ENCODE peak calls at places on chromosomes 11 and 22, in seven cellular contexts. One of them, this sample, is unnamed.
A peak's percentile ranks its signal among the peaks of the same experiment; 100 is the strongest.

GRCh38 chr11:30465192-30465591 is 121.0 kb downstream of the MPPED2 start:
- DNase-seq in PC-3: no peak
- DNase-seq in NCI-H1930: no peak
- DNase-seq in hippocampal formation: no peak
- DNase-seq in T1000: no peak
- DNase-seq in NCI-H510A treated with DMSO at 0.1 percent for 48 hours: no peak
- DNase-seq in brain pericyte: no peak
- DNase-seq in this sample: no peak

GRCh38 chr22:37334461-37334858 is 52.2 kb downstream of the CYTH4 start:
- DNase-seq in NCI-H510A treated with DMSO at 0.1 percent for 48 hours: no peak
- DNase-seq in PC-3: peak; percentile 0
- DNase-seq in NCI-H1930: no peak
- DNase-seq in hippocampal formation: no peak
- DNase-seq in brain pericyte: no peak
- DNase-seq in T1000: no peak
- DNase-seq in this sample: no peak

GRCh38 chr11:67301951-67302516 is 1.3 kb upstream of the SSH3 start:
- DNase-seq in brain pericyte: peak; percentile 59
- DNase-seq in hippocampal formation: no peak
- DNase-seq in PC-3: peak; percentile 49
- DNase-seq in NCI-H510A treated with DMSO at 0.1 percent for 48 hours: peak; percentile 90
- DNase-seq in T1000: no peak
- DNase-seq in NCI-H1930: no peak
- DNase-seq in this sample: no peak

GRCh38 chr11:134823970-134824369 is 411.9 kb upstream of the B3GAT1 start:
- DNase-seq in PC-3: no peak
- DNase-seq in NCI-H510A treated with DMSO at 0.1 percent for 48 hours: no peak
- DNase-seq in NCI-H1930: no peak
- DNase-seq in brain pericyte: no peak
- DNase-seq in T1000: no peak
- DNase-seq in hippocampal formation: no peak
- DNase-seq in this sample: no peak

GRCh38 chr11:74084796-74085541 is 76.1 kb upstream of the UCP3 start:
- DNase-seq in hippocampal formation: no peak
- DNase-seq in NCI-H510A treated with DMSO at 0.1 percent for 48 hours: no peak
- DNase-seq in PC-3: peak; percentile 56
- DNase-seq in brain pericyte: no peak
- DNase-seq in T1000: no peak
- DNase-seq in NCI-H1930: no peak
- DNase-seq in this sample: no peak

GRCh38 chr22:23363683-23364082 is 183.4 kb downstream of the BCR start:
- DNase-seq in brain pericyte: no peak
- DNase-seq in hippocampal formation: no peak
- DNase-seq in PC-3: no peak
- DNase-seq in NCI-H510A treated with DMSO at 0.1 percent for 48 hours: no peak
- DNase-seq in T1000: no peak
- DNase-seq in NCI-H1930: no peak
- DNase-seq in this sample: no peak

GRCh38 chr11:134647066-134647746 is 235.2 kb upstream of the B3GAT1 start:
- DNase-seq in T1000: no peak
- DNase-seq in NCI-H510A treated with DMSO at 0.1 percent for 48 hours: no peak
- DNase-seq in hippocampal formation: no peak
- DNase-seq in brain pericyte: no peak
- DNase-seq in NCI-H1930: no peak
- DNase-seq in PC-3: no peak
- DNase-seq in this sample: no peak

GRCh38 chr22:40414838-40415505 is 44.6 kb downstream of the SGSM3 start:
- DNase-seq in T1000: no peak
- DNase-seq in NCI-H510A treated with DMSO at 0.1 percent for 48 hours: peak; percentile 13
- DNase-seq in brain pericyte: no peak
- DNase-seq in hippocampal formation: no peak
- DNase-seq in NCI-H1930: no peak
- DNase-seq in PC-3: no peak
- DNase-seq in this sample: no peak

GRCh38 chr11:115497303-115497702 is 6.9 kb downstream of the CADM1 start:
- DNase-seq in NCI-H510A treated with DMSO at 0.1 percent for 48 hours: peak; percentile 68
- DNase-seq in NCI-H1930: no peak
- DNase-seq in brain pericyte: no peak
- DNase-seq in hippocampal formation: no peak
- DNase-seq in T1000: no peak
- DNase-seq in PC-3: no peak
- DNase-seq in this sample: no peak

GRCh38 chr22:25666308-25666707 is 75.7 kb upstream of the MYO18B start:
- DNase-seq in NCI-H1930: no peak
- DNase-seq in brain pericyte: no peak
- DNase-seq in T1000: no peak
- DNase-seq in NCI-H510A treated with DMSO at 0.1 percent for 48 hours: no peak
- DNase-seq in hippocampal formation: no peak
- DNase-seq in PC-3: no peak
- DNase-seq in this sample: no peak

GRCh38 chr11:94623120-94623735 is 56.1 kb downstream of the PIWIL4 start:
- DNase-seq in PC-3: peak; percentile 95
- DNase-seq in NCI-H510A treated with DMSO at 0.1 percent for 48 hours: peak; percentile 81
- DNase-seq in brain pericyte: peak; percentile 66
- DNase-seq in T1000: peak; percentile 26
- DNase-seq in NCI-H1930: peak; percentile 75
- DNase-seq in hippocampal formation: peak; percentile 57
- DNase-seq in this sample: peak; percentile 60

GRCh38 chr11:130636672-130637463 is 188.4 kb downstream of the ADAMTS15 start:
- DNase-seq in NCI-H1930: peak; percentile 7
- DNase-seq in brain pericyte: no peak
- DNase-seq in PC-3: peak; percentile 99
- DNase-seq in hippocampal formation: no peak
- DNase-seq in NCI-H510A treated with DMSO at 0.1 percent for 48 hours: no peak
- DNase-seq in T1000: peak; percentile 24
- DNase-seq in this sample: no peak

GRCh38 chr22:24133187-24133965 is 47.9 kb upstream of the SUSD2 start:
- DNase-seq in T1000: no peak
- DNase-seq in NCI-H1930: no peak
- DNase-seq in PC-3: no peak
- DNase-seq in brain pericyte: no peak
- DNase-seq in NCI-H510A treated with DMSO at 0.1 percent for 48 hours: no peak
- DNase-seq in hippocampal formation: no peak
- DNase-seq in this sample: no peak

GRCh38 chr11:108669711-108670110 is 4.8 kb downstream of the DDX10 start:
- DNase-seq in NCI-H510A treated with DMSO at 0.1 percent for 48 hours: no peak
- DNase-seq in brain pericyte: no peak
- DNase-seq in PC-3: no peak
- DNase-seq in hippocampal formation: no peak
- DNase-seq in T1000: no peak
- DNase-seq in NCI-H1930: no peak
- DNase-seq in this sample: no peak

GRCh38 chr11:57641011-57641410 is 8.7 kb downstream of the YPEL4 start:
- DNase-seq in hippocampal formation: no peak
- DNase-seq in PC-3: no peak
- DNase-seq in brain pericyte: no peak
- DNase-seq in T1000: no peak
- DNase-seq in NCI-H510A treated with DMSO at 0.1 percent for 48 hours: no peak
- DNase-seq in NCI-H1930: no peak
- DNase-seq in this sample: no peak

GRCh38 chr22:44357296-44357961 is 44.7 kb upstream of the SHISAL1 start:
- DNase-seq in PC-3: no peak
- DNase-seq in T1000: no peak
- DNase-seq in hippocampal formation: no peak
- DNase-seq in brain pericyte: no peak
- DNase-seq in NCI-H510A treated with DMSO at 0.1 percent for 48 hours: no peak
- DNase-seq in NCI-H1930: no peak
- DNase-seq in this sample: no peak

GRCh38 chr11:43989162-43989961 is 46.9 kb downstream of the C11orf96 start:
- DNase-seq in brain pericyte: no peak
- DNase-seq in T1000: no peak
- DNase-seq in PC-3: no peak
- DNase-seq in NCI-H1930: no peak
- DNase-seq in hippocampal formation: no peak
- DNase-seq in NCI-H510A treated with DMSO at 0.1 percent for 48 hours: no peak
- DNase-seq in this sample: no peak

GRCh38 chr11:122933434-122933833 is 48.2 kb downstream of the BSX start:
- DNase-seq in brain pericyte: no peak
- DNase-seq in NCI-H510A treated with DMSO at 0.1 percent for 48 hours: no peak
- DNase-seq in hippocampal formation: no peak
- DNase-seq in PC-3: no peak
- DNase-seq in T1000: no peak
- DNase-seq in NCI-H1930: no peak
- DNase-seq in this sample: no peak

GRCh38 chr11:34381775-34382174 is 24.0 kb upstream of the ABTB2 start:
- DNase-seq in PC-3: no peak
- DNase-seq in NCI-H1930: no peak
- DNase-seq in NCI-H510A treated with DMSO at 0.1 percent for 48 hours: no peak
- DNase-seq in T1000: no peak
- DNase-seq in hippocampal formation: no peak
- DNase-seq in brain pericyte: no peak
- DNase-seq in this sample: no peak

GRCh38 chr22:23831781-23832180 is 7.0 kb downstream of the DERL3 start:
- DNase-seq in PC-3: no peak
- DNase-seq in NCI-H510A treated with DMSO at 0.1 percent for 48 hours: no peak
- DNase-seq in NCI-H1930: no peak
- DNase-seq in T1000: no peak
- DNase-seq in hippocampal formation: no peak
- DNase-seq in brain pericyte: no peak
- DNase-seq in this sample: no peak

GRCh38 chr11:119031912-119032280 is 1.2 kb upstream of the SLC37A4 start:
- DNase-seq in T1000: no peak
- DNase-seq in hippocampal formation: no peak
- DNase-seq in brain pericyte: no peak
- DNase-seq in NCI-H1930: no peak
- DNase-seq in PC-3: no peak
- DNase-seq in NCI-H510A treated with DMSO at 0.1 percent for 48 hours: no peak
- DNase-seq in this sample: no peak

GRCh38 chr22:34946339-34946985 is 119.5 kb upstream of the ISX start:
- DNase-seq in brain pericyte: no peak
- DNase-seq in hippocampal formation: no peak
- DNase-seq in PC-3: no peak
- DNase-seq in NCI-H1930: no peak
- DNase-seq in NCI-H510A treated with DMSO at 0.1 percent for 48 hours: no peak
- DNase-seq in T1000: no peak
- DNase-seq in this sample: no peak

GRCh38 chr11:70861534-70861933 is 390.8 kb downstream of the SHANK2 start:
- DNase-seq in brain pericyte: no peak
- DNase-seq in T1000: no peak
- DNase-seq in NCI-H1930: no peak
- DNase-seq in PC-3: no peak
- DNase-seq in hippocampal formation: no peak
- DNase-seq in NCI-H510A treated with DMSO at 0.1 percent for 48 hours: peak; percentile 41
- DNase-seq in this sample: no peak

GRCh38 chr11:117832511-117832910 is 8.0 kb upstream of the FXYD2 start:
- DNase-seq in hippocampal formation: no peak
- DNase-seq in PC-3: no peak
- DNase-seq in T1000: no peak
- DNase-seq in brain pericyte: no peak
- DNase-seq in NCI-H1930: no peak
- DNase-seq in NCI-H510A treated with DMSO at 0.1 percent for 48 hours: no peak
- DNase-seq in this sample: no peak

GRCh38 chr11:56841210-56841810 is 92.8 kb upstream of the OR9G4 start:
- DNase-seq in hippocampal formation: peak; percentile 67
- DNase-seq in NCI-H510A treated with DMSO at 0.1 percent for 48 hours: peak; percentile 25
- DNase-seq in brain pericyte: no peak
- DNase-seq in NCI-H1930: peak; percentile 44
- DNase-seq in T1000: peak; percentile 13
- DNase-seq in PC-3: peak; percentile 82
- DNase-seq in this sample: peak; percentile 20

GRCh38 chr22:35752172-35752832 is 34.6 kb downstream of the APOL5 start:
- DNase-seq in brain pericyte: no peak
- DNase-seq in T1000: no peak
- DNase-seq in hippocampal formation: no peak
- DNase-seq in PC-3: no peak
- DNase-seq in NCI-H1930: no peak
- DNase-seq in NCI-H510A treated with DMSO at 0.1 percent for 48 hours: no peak
- DNase-seq in this sample: no peak

GRCh38 chr22:37896181-37896592 is 9.9 kb upstream of the MICALL1 start:
- DNase-seq in hippocampal formation: no peak
- DNase-seq in NCI-H1930: no peak
- DNase-seq in brain pericyte: no peak
- DNase-seq in T1000: no peak
- DNase-seq in PC-3: peak; percentile 88
- DNase-seq in NCI-H510A treated with DMSO at 0.1 percent for 48 hours: no peak
- DNase-seq in this sample: peak; percentile 16

GRCh38 chr22:39149915-39150847 is 2.3 kb downstream of the CBX7 start:
- DNase-seq in PC-3: no peak
- DNase-seq in brain pericyte: no peak
- DNase-seq in T1000: no peak
- DNase-seq in NCI-H1930: no peak
- DNase-seq in hippocampal formation: no peak
- DNase-seq in NCI-H510A treated with DMSO at 0.1 percent for 48 hours: no peak
- DNase-seq in this sample: no peak

GRCh38 chr22:22955866-22956535 is 68.4 kb downstream of the IGLL5 start:
- DNase-seq in NCI-H510A treated with DMSO at 0.1 percent for 48 hours: peak; percentile 27
- DNase-seq in T1000: no peak
- DNase-seq in hippocampal formation: peak; percentile 76
- DNase-seq in NCI-H1930: peak; percentile 58
- DNase-seq in brain pericyte: no peak
- DNase-seq in PC-3: peak; percentile 68
- DNase-seq in this sample: peak; percentile 22

GRCh38 chr11:65429069-65429681 is 6.6 kb downstream of the NEAT1 start:
- DNase-seq in NCI-H1930: no peak
- DNase-seq in T1000: no peak
- DNase-seq in PC-3: peak; percentile 38
- DNase-seq in hippocampal formation: no peak
- DNase-seq in brain pericyte: no peak
- DNase-seq in NCI-H510A treated with DMSO at 0.1 percent for 48 hours: peak; percentile 48
- DNase-seq in this sample: no peak

GRCh38 chr11:5690736-5691135 is 1.1 kb downstream of the TRIM22 start:
- DNase-seq in brain pericyte: no peak
- DNase-seq in NCI-H510A treated with DMSO at 0.1 percent for 48 hours: no peak
- DNase-seq in NCI-H1930: no peak
- DNase-seq in PC-3: no peak
- DNase-seq in T1000: no peak
- DNase-seq in hippocampal formation: no peak
- DNase-seq in this sample: no peak

GRCh38 chr11:74330065-74330858 is 18.8 kb upstream of the P4HA3 start:
- DNase-seq in brain pericyte: no peak
- DNase-seq in NCI-H510A treated with DMSO at 0.1 percent for 48 hours: no peak
- DNase-seq in PC-3: peak; percentile 85
- DNase-seq in hippocampal formation: no peak
- DNase-seq in T1000: no peak
- DNase-seq in NCI-H1930: no peak
- DNase-seq in this sample: no peak

GRCh38 chr11:6695377-6695776 is 12.2 kb upstream of the MRPL17 start:
- DNase-seq in brain pericyte: no peak
- DNase-seq in NCI-H1930: no peak
- DNase-seq in NCI-H510A treated with DMSO at 0.1 percent for 48 hours: no peak
- DNase-seq in T1000: no peak
- DNase-seq in PC-3: no peak
- DNase-seq in hippocampal formation: no peak
- DNase-seq in this sample: peak; percentile 85

GRCh38 chr22:39219071-39220050 is 25.4 kb downstream of the PDGFB start:
- DNase-seq in T1000: no peak
- DNase-seq in PC-3: no peak
- DNase-seq in hippocampal formation: no peak
- DNase-seq in NCI-H510A treated with DMSO at 0.1 percent for 48 hours: no peak
- DNase-seq in brain pericyte: no peak
- DNase-seq in NCI-H1930: no peak
- DNase-seq in this sample: no peak

GRCh38 chr11:45662665-45663485 is 2.5 kb downstream of the CHST1 start:
- DNase-seq in brain pericyte: peak; percentile 25
- DNase-seq in T1000: no peak
- DNase-seq in NCI-H510A treated with DMSO at 0.1 percent for 48 hours: no peak
- DNase-seq in NCI-H1930: no peak
- DNase-seq in PC-3: peak; percentile 4
- DNase-seq in hippocampal formation: no peak
- DNase-seq in this sample: no peak

GRCh38 chr11:69292221-69292648 is 1.7 kb upstream of the MYEOV start:
- DNase-seq in NCI-H510A treated with DMSO at 0.1 percent for 48 hours: no peak
- DNase-seq in PC-3: peak; percentile 47
- DNase-seq in NCI-H1930: no peak
- DNase-seq in hippocampal formation: no peak
- DNase-seq in T1000: no peak
- DNase-seq in brain pericyte: no peak
- DNase-seq in this sample: no peak

GRCh38 chr22:48744283-48744641 is 1083.4 kb downstream of the BRD1 start:
- DNase-seq in PC-3: no peak
- DNase-seq in NCI-H510A treated with DMSO at 0.1 percent for 48 hours: no peak
- DNase-seq in T1000: no peak
- DNase-seq in brain pericyte: no peak
- DNase-seq in hippocampal formation: no peak
- DNase-seq in NCI-H1930: no peak
- DNase-seq in this sample: no peak